ENCODE peak calls at places on chromosomes 6 and 20, in nine cellular contexts. N, C, J, F, X, K, Q, B and W are unnamed samples.

GRCh38 chr20:4513720-4514119 is 208.0 kb upstream of the PRND start:
- DNase-seq in N (no peak), C (no peak), J (no peak), F (peak; percentile 86), X (peak; percentile 92), K (no peak), Q (no peak), B (no peak), W (peak; percentile 71)

GRCh38 chr6:168388641-168389633 is 52.0 kb upstream of the SMOC2 start:
- DNase-seq in N (no peak), C (no peak), J (peak; percentile 40), F (no peak), X (no peak), K (no peak), Q (peak; percentile 93), B (no peak), W (no peak)

GRCh38 chr6:138106665-138107077 is 548 bp downstream of the PERP start:
- DNase-seq in N (no peak), C (no peak), J (no peak), F (no peak), X (peak; percentile 27), K (no peak), Q (no peak), B (no peak), W (no peak)

GRCh38 chr6:28542440-28543293 is 17.0 kb downstream of the GPX5 start:
- DNase-seq in N (peak; percentile 67), C (peak; percentile 14), J (peak; percentile 80), F (peak; percentile 95), X (peak; percentile 77), K (peak; percentile 78), Q (peak; percentile 16), B (no peak), W (peak; percentile 80)

GRCh38 chr20:19833395-19833794 is 75.3 kb downstream of the RIN2 start:
- DNase-seq in N (no peak), C (no peak), J (no peak), F (no peak), X (no peak), K (no peak), Q (no peak), B (no peak), W (no peak)

GRCh38 chr6:14499804-14500203 is 382.2 kb downstream of the CD83 start:
- DNase-seq in N (no peak), C (no peak), J (no peak), F (peak; percentile 93), X (peak; percentile 84), K (no peak), Q (no peak), B (no peak), W (peak; percentile 97)

GRCh38 chr20:41623625-41624024 is 5.4 kb upstream of the CHD6 start:
- DNase-seq in N (no peak), C (no peak), J (no peak), F (no peak), X (no peak), K (no peak), Q (no peak), B (no peak), W (no peak)

GRCh38 chr6:90038951-90039653 is 144.8 kb downstream of the GJA10 start:
- DNase-seq in N (no peak), C (no peak), J (no peak), F (no peak), X (no peak), K (no peak), Q (no peak), B (no peak), W (no peak)

GRCh38 chr6:111737065-111737521 is 131.4 kb upstream of the TRAF3IP2 start:
- DNase-seq in N (no peak), C (no peak), J (peak; percentile 41), F (peak; percentile 67), X (peak; percentile 78), K (no peak), Q (no peak), B (no peak), W (peak; percentile 63)

GRCh38 chr20:47334022-47334551 is 22.4 kb downstream of the ZMYND8 start:
- DNase-seq in N (no peak), C (peak; percentile 45), J (peak; percentile 99), F (peak; percentile 98), X (peak; percentile 96), K (no peak), Q (no peak), B (no peak), W (peak; percentile 98)

GRCh38 chr20:2137552-2138201 is 36.0 kb downstream of the STK35 start:
- DNase-seq in N (no peak), C (no peak), J (no peak), F (peak; percentile 17), X (peak; percentile 53), K (no peak), Q (no peak), B (no peak), W (no peak)

GRCh38 chr20:8932192-8933150 is 136.4 kb upstream of the PLCB4 start:
- DNase-seq in N (no peak), C (no peak), J (no peak), F (peak; percentile 76), X (peak; percentile 17), K (no peak), Q (no peak), B (no peak), W (peak; percentile 58)

GRCh38 chr6:15363523-15364400 is 117.9 kb downstream of the JARID2 start:
- DNase-seq in N (peak; percentile 19), C (no peak), J (no peak), F (no peak), X (no peak), K (no peak), Q (no peak), B (no peak), W (no peak)